ENCODE peak calls at places on chromosomes 5 and 9, in ten cellular contexts. K is NCI-H82; S is D341Med; O is EL; U is mesenchymal stem cell; C is NB4; L is NCI-H1436; Y is CD4-positive, alpha-beta T cell; B is H9; Q is stimulated activated CD8-positive, alpha-beta memory T cell treated with anti-CD3 and anti-CD28 coated beads, Interleukin-4, amount 100 ng/mL, for 1 hour. F is an unnamed sample.

GRCh38 chr9:135216666-135217431 is 129.4 kb downstream of the OLFM1 start:
- DNase-seq in B (peak), O (no peak), L (no peak), K (peak), Q (no peak), U (no peak), C (no peak), S (no peak), Y (no peak), F (peak)

GRCh38 chr5:135241536-135241935 is 157.5 kb downstream of the MACROH2A1 start:
- DNase-seq in K (no peak), B (no peak), S (no peak), L (no peak), Q (no peak), U (no peak), C (no peak), O (no peak), Y (peak), F (no peak)

GRCh38 chr9:2116073-2116472 is 100.9 kb downstream of the SMARCA2 start:
- DNase-seq in Q (no peak), L (no peak), K (peak), B (peak), O (peak), U (peak), S (peak), Y (no peak), C (peak), F (peak)

GRCh38 chr9:136359774-136360718 is 3.5 kb downstream of the DNLZ start:
- DNase-seq in Y (no peak), C (no peak), L (no peak), K (no peak), Q (no peak), B (no peak), U (no peak), S (no peak), O (no peak), F (no peak)

GRCh38 chr5:65769539-65769938 is 47.5 kb downstream of the NLN start:
- DNase-seq in C (no peak), Y (no peak), B (no peak), Q (no peak), U (peak), K (no peak), S (no peak), O (peak), L (no peak), F (peak)

GRCh38 chr5:143889986-143890385 is 78.0 kb downstream of the HMHB1 start:
- DNase-seq in Q (no peak), K (no peak), L (peak), U (peak), S (no peak), Y (no peak), B (no peak), O (no peak), C (no peak), F (no peak)

GRCh38 chr5:978693-979092 is 29.9 kb upstream of the NKD2 start:
- DNase-seq in B (no peak), L (no peak), Y (no peak), O (no peak), K (no peak), U (no peak), Q (no peak), S (peak), C (no peak), F (peak)

GRCh38 chr5:139012170-139012569 is 137.0 kb upstream of the LRRTM2 start:
- DNase-seq in B (peak), U (no peak), C (no peak), Y (no peak), Q (no peak), S (no peak), K (no peak), O (no peak), L (no peak), F (no peak)

GRCh38 chr5:9468070-9468388 is 77.8 kb downstream of the SEMA5A start:
- DNase-seq in B (no peak), Y (no peak), C (no peak), O (peak), K (no peak), U (peak), S (no peak), Q (no peak), L (no peak), F (peak)

GRCh38 chr9:84750152-84750865 is 80.8 kb downstream of the NTRK2 start:
- DNase-seq in U (no peak), C (no peak), Y (no peak), K (no peak), Q (no peak), S (no peak), L (no peak), O (no peak), B (no peak), F (no peak)

GRCh38 chr5:133108481-133108921 is 56.7 kb downstream of the HSPA4 start:
- DNase-seq in Q (no peak), O (no peak), K (peak), S (no peak), L (no peak), Y (no peak), B (no peak), U (no peak), C (peak), F (peak)

GRCh38 chr5:8247485-8247884 is 378.5 kb downstream of the MTRR start:
- DNase-seq in Y (no peak), K (no peak), S (no peak), L (no peak), O (no peak), Q (no peak), C (no peak), B (no peak), U (no peak), F (no peak)

GRCh38 chr9:128203024-128203841 is at the start of gene DNM1:
- DNase-seq in C (peak), S (peak), U (peak), Q (peak), B (peak), L (peak), O (peak), K (peak), Y (peak), F (peak)

GRCh38 chr9:89434636-89435314 is 63.1 kb downstream of the SEMA4D start:
- DNase-seq in L (no peak), Q (no peak), O (no peak), B (no peak), K (no peak), Y (no peak), U (no peak), C (no peak), S (no peak), F (peak)

GRCh38 chr9:35691757-35692301 is 2.1 kb upstream of the TPM2 start:
- DNase-seq in B (peak), S (no peak), O (no peak), L (no peak), U (no peak), C (no peak), Q (no peak), K (peak), Y (no peak), F (peak)

GRCh38 chr9:108416321-108416720 is 439.5 kb downstream of the ACTL7B start:
- DNase-seq in C (peak), Y (no peak), U (no peak), S (no peak), O (peak), K (no peak), B (no peak), Q (no peak), L (no peak), F (no peak)

GRCh38 chr9:121886759-121887485 is 206.2 kb downstream of the TTLL11 start:
- DNase-seq in L (no peak), C (no peak), Y (no peak), B (no peak), O (no peak), K (no peak), S (no peak), Q (no peak), U (no peak), F (no peak)

GRCh38 chr9:14992516-14992915 is 82.3 kb upstream of the FREM1 start:
- DNase-seq in S (no peak), Y (no peak), K (peak), O (no peak), Q (no peak), C (peak), L (no peak), B (no peak), U (no peak), F (no peak)

GRCh38 chr5:73747696-73748380 is 121.8 kb downstream of the ARHGEF28 start:
- DNase-seq in O (no peak), B (no peak), K (peak), U (no peak), Q (no peak), L (no peak), Y (no peak), S (no peak), C (no peak), F (no peak)

GRCh38 chr9:115008536-115008935 is 78.1 kb upstream of the TNFSF8 start:
- DNase-seq in K (peak), U (peak), Y (no peak), L (no peak), C (peak), B (no peak), O (peak), S (no peak), Q (no peak), F (peak)

GRCh38 chr9:121745396-121745695 is 93.9 kb downstream of the DAB2IP start:
- DNase-seq in Y (no peak), C (no peak), B (no peak), O (no peak), Q (no peak), U (no peak), L (no peak), S (no peak), K (no peak), F (no peak)

GRCh38 chr9:64773491-64773931 is 511.5 kb downstream of the FOXD4L5 start:
- DNase-seq in Y (no peak), K (no peak), U (peak), B (peak), O (no peak), S (no peak), Q (no peak), L (no peak), C (peak), F (peak)

F was measured in osteoblast.